ENCODE peak calls at places on chromosomes 1 and 21, in four cellular contexts. E is left ventricle myocardium inferior, G is dorsolateral prefrontal cortex, H is GM23338. R is an unnamed sample.
A peak's percentile ranks its signal among the peaks of the same experiment; 100 is the strongest.

GRCh38 chr1:41629571-41629970 is 145.1 kb upstream of the EDN2 start:
- DNase-seq in G (no peak), H (no peak), E (no peak), R (no peak)

GRCh38 chr1:213931804-213932203 is 56.0 kb upstream of the PROX1 start:
- DNase-seq in G (no peak), H (peak; percentile 78), E (no peak), R (no peak)

GRCh38 chr1:95097426-95097825 is 19.7 kb upstream of the TLCD4 start:
- DNase-seq in H (no peak), G (no peak), E (no peak), R (no peak)

GRCh38 chr1:76337777-76338176 is 263.2 kb downstream of the ST6GALNAC3 start:
- DNase-seq in E (no peak), G (no peak), H (no peak), R (no peak)

GRCh38 chr1:172745014-172745413 is 86.1 kb downstream of the FASLG start:
- DNase-seq in G (no peak), E (no peak), H (peak; percentile 77), R (no peak)

GRCh38 chr1:10774615-10775310 is 21.7 kb downstream of the CASZ1 start:
- DNase-seq in G (no peak), E (peak; percentile 16), H (no peak), R (no peak)

GRCh38 chr1:28887418-28887834 is 26.9 kb upstream of the EPB41 start:
- DNase-seq in E (peak; percentile 18), H (peak; percentile 41), G (no peak), R (peak; percentile 70)

GRCh38 chr1:44010935-44011610 is 19.7 kb downstream of the CCDC24 start:
- DNase-seq in G (peak; percentile 89), H (no peak), E (no peak), R (no peak)

GRCh38 chr1:224809137-224809536 is 120.3 kb upstream of the DNAH14 start:
- DNase-seq in E (no peak), G (no peak), H (no peak), R (no peak)

GRCh38 chr1:232773752-232774151 is 31.5 kb upstream of the MAP10 start:
- DNase-seq in H (peak; percentile 15), E (no peak), G (no peak), R (no peak)

DNA sequence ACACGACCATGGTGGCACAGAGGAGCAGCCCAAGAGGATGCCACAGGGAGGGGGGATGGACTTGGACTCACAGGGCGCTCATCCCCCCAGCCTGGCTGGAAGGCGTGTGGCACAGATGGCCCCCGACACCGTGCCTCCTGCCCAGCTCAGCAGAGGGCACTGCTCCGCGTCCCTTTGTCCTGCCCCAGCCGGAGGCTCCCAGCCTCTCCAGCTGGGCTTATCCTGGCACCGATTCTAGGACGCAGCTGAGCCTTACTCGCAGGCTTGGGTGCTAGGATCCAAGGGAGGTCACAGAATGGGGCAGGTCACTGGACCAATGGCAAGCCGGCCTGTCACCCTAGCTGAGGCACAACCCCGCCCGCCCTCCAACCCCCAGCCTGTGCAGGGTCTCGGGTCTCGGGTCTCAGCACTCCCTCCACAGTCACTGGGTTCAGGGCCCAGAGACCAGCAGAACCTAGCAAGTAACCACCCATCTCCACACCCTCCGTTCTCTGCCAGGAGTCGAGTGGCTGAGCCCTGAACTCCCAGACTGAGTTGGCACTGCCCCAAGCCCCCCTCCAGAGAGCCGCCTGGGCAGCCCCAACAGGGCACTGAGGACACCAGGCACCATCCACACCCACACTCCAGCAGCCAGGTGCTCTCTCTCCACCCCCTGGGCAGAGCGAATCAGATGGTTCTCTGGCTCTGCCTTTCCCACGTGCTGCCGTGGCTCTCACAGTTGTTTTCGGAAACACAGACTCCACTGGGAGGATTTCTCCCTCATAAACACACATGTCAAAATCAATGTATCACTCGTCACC is 13.8 kb downstream of the WDR4 start:
- DNase-seq in G (no peak), E (peak; percentile 53), H (no peak), R (no peak)
- TF ChIP-seq CTCF in G (no peak), E (no peak), H (no peak), R (no peak)

GRCh38 chr1:210621712-210622111 is 293.0 kb downstream of the HHAT start:
- DNase-seq in E (no peak), H (no peak), G (no peak), R (no peak)
- H3K27ac ChIP-seq in E (no peak overlapping the region), H (no peak overlapping the region), G (peak overlapping the region; percentile 12), R (no peak overlapping the region)

GRCh38 chr1:15288173-15288926 is 41.3 kb downstream of the FHAD1 start:
- DNase-seq in H (no peak), G (no peak), E (no peak), R (no peak)
- TF ChIP-seq CTCF in H (no peak), G (no peak), E (no peak), R (no peak)

GRCh38 chr1:168180148-168180524 is 1.4 kb downstream of the TIPRL start:
- DNase-seq in H (no peak), E (no peak), G (no peak), R (no peak)
- H3K27ac ChIP-seq in H (no peak overlapping the region), E (peak overlapping the region; percentile 90), G (peak overlapping the region; percentile 90), R (no peak overlapping the region)

GRCh38 chr1:33342041-33342723 is 21.3 kb upstream of the A3GALT2 start:
- DNase-seq in E (peak; percentile 80), H (peak; percentile 65), G (peak; percentile 85), R (no peak)
- TF ChIP-seq CTCF in E (no peak), H (no peak), G (no peak), R (no peak)

DNA sequence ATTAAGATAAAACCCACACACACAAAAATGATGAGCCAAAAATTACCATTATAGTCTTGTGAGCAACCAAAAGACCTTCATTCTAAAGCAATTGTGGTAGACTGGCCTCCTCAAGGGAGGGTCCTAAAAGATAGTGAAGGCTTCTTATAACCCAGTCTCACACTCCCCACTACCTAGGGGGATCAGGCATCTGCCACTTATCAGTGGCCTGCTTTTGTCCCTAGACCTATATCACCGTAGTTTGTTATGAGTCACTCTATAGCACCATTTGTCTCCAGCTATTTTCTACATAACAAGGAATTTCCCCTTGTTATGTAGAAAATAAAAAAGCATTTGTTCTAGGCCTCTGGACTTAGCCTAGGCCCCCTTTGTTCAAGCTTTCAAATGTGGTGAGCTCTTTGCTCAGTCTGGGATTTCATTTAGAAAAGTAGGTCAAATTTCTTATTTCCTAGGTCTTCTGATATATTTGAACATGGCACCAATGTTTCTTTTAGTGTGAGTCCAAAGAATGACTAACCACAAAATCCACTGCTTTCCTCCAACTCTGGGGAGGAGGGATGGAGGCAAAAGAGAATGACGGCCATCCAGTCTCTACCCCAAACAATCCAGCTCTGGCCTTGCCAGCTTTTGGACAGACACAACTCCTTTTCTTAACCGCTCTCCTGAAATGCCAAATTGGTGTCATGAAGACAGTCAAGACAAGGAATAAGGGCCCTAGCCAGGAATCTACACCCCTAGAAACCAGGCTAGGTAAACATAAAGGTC is 8.9 kb downstream of the ADAR start:
- DNase-seq in G (no peak), H (no peak), E (no peak), R (no peak)
- H3K27ac ChIP-seq in G (peak overlapping the region; percentile 86), H (no peak overlapping the region), E (peak overlapping the region; percentile 68), R (no peak overlapping the region)

GRCh38 chr1:179742291-179742690 is 800 bp upstream of the FAM163A start:
- DNase-seq in E (no peak), H (no peak), G (no peak), R (no peak)

GRCh38 chr1:179745131-179745611 is 2.1 kb downstream of the FAM163A start:
- DNase-seq in E (no peak), H (peak; percentile 39), G (no peak), R (no peak)

GRCh38 chr1:179743679-179744400 is 749 bp downstream of the FAM163A start:
- DNase-seq in E (no peak), H (peak; percentile 37), G (no peak), R (no peak)

GRCh38 chr1:179744401-179745130 is 1.5 kb downstream of the FAM163A start:
- DNase-seq in H (peak; percentile 5), E (no peak), G (no peak), R (no peak)

DNA sequence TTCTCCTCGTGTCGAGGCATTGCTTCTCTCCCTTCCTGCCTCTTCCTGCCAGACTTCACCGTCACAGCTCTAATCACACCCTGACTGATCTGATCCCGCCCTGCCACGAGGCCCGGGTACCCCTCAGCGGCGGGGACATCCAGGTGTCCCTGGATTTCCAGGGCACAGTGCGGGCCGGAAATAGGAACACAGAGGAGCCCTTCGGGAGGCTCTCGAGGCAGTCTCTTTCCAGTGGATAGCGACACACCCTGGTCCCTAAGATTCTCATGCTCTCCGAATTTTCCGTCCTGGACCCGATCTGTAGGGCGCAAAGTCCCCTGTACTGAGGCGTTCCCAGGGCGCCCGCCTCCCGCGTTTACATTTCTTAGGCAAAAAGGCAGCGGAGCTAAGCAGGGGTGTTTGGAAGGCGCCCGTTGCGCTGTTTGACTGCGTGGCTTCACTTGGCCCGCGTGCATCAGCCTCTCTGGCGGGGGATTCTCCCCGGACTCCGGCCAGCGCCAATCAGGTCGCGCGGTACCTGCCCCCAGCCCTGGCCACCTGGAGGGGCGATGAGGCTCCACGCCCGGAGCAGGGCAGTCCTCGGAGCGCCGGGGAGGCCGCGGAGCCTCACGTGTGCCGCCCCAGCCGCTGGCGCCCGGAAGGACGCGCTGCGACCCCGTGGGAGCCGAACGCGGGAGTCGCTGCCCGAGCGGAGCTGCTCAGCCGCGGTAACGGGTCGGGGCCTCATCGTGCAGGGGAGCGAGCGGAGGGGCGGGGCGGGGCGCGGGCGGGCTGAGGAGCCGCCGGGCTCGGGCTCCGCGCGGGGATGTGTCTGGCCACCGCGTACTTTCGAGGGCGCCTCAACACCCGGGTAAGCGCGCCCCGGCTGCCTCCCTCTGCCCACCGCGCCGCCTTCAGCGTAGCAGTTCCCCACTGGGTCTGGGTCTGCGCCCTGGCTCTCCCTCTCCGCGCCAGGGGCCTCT is at the start of gene FAM163A:
- DNase-seq in G (no peak), H (peak; percentile 66), E (no peak), R (no peak)
- TF ChIP-seq CTCF in G (no peak), H (no peak), E (no peak), R (no peak)

DNA sequence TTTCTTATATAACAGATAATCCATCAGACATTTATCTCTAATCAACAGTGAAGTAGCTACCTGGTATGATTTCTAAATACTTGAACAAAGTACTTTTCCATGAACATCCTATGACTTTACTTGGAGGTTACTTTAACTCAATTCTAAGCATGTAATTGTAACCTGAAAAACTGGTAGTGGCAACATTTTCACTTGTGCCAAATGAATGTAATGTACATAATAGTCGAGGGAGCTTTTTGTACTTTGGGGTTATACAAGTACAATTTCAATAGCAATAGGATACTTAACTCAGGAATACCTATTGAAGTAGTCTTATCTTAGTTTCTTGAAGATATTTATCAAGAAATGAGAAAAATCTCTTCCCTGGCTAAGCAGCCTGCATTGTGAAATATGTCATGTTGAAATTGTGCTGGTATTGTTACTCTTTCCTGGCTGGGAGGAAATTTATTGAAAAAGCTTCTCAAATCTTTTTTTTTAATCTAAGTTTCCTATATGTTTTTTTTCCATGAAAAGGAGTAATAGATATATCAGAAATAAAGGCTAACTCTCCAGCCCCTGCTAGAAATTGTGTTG is 33.7 kb upstream of the CACYBP start:
- DNase-seq in H (no peak), E (no peak), G (no peak), R (no peak)
- H3K27ac ChIP-seq in H (peak overlapping the region; percentile 72), E (peak overlapping the region; percentile 68), G (peak overlapping the region; percentile 79), R (peak overlapping the region; percentile 88)

R was measured in CD4-positive, alpha-beta T cell.